ENCODE peak calls at places on chromosome 18, in eight cellular contexts. K is hepatocyte, R is A549, L is Panc1, J is testis, Y is fibroblast of lung, X is astrocyte of the spinal cord, F is tibial artery. W is an unnamed sample.

GRCh38 chr18:39360072-39360471 is 1794.5 kb upstream of the CELF4 start:
- DNase-seq in K (no peak), R (no peak), L (no peak), J (no peak), Y (no peak), X (no peak), F (no peak), W (no peak)

GRCh38 chr18:1917141-1917540 is 654.2 kb downstream of the METTL4 start:
- DNase-seq in K (no peak), R (no peak), L (no peak), J (no peak), Y (no peak), X (no peak), F (no peak), W (no peak)

GRCh38 chr18:44936485-44936884 is 255.8 kb downstream of the SETBP1 start:
- DNase-seq in K (no peak), R (no peak), L (no peak), J (peak; percentile 25), Y (no peak), X (no peak), F (no peak), W (no peak)

GRCh38 chr18:22314406-22314805 is 103.3 kb downstream of the CTAGE1 start:
- DNase-seq in K (peak; percentile 57), R (no peak), L (no peak), J (no peak), Y (peak; percentile 94), X (peak; percentile 85), F (no peak), W (peak; percentile 80)

GRCh38 chr18:22032392-22032961 is 136.9 kb upstream of the GATA6 start:
- DNase-seq in K (peak; percentile 85), R (peak; percentile 81), L (peak; percentile 88), J (no peak), Y (peak; percentile 40), X (peak; percentile 93), F (no peak), W (peak; percentile 98)

GRCh38 chr18:70368903-70369302 is 80.1 kb downstream of the SOCS6 start:
- DNase-seq in K (no peak), R (no peak), L (no peak), J (no peak), Y (no peak), X (no peak), F (no peak), W (peak; percentile 58)

GRCh38 chr18:22433960-22434359 is 16.2 kb upstream of the CTAGE1 start:
- DNase-seq in K (no peak), R (no peak), L (no peak), J (no peak), Y (peak; percentile 37), X (peak; percentile 44), F (no peak), W (peak; percentile 55)

GRCh38 chr18:43692291-43692690 is 415.0 kb upstream of the SYT4 start:
- DNase-seq in K (no peak), R (no peak), L (no peak), J (no peak), Y (peak; percentile 39), X (peak; percentile 76), F (no peak), W (no peak)

GRCh38 chr18:23822590-23823385 is 133.5 kb downstream of the LAMA3 start:
- DNase-seq in K (no peak), R (no peak), L (no peak), J (no peak), Y (no peak), X (peak; percentile 54), F (no peak), W (peak; percentile 64)

GRCh38 chr18:36828157-36828629 is 609 bp downstream of the TPGS2 start:
- DNase-seq in K (peak; percentile 55), R (no peak), L (no peak), J (peak; percentile 58), Y (peak; percentile 50), X (peak; percentile 59), F (peak; percentile 25), W (peak; percentile 60)

GRCh38 chr18:27250471-27250870 is 65.4 kb upstream of the CHST9 start:
- DNase-seq in K (no peak), R (no peak), L (no peak), J (no peak), Y (no peak), X (no peak), F (no peak), W (no peak)

GRCh38 chr18:267688-268552 is at the start of gene THOC1:
- DNase-seq in K (peak; percentile 97), R (peak; percentile 70), L (peak; percentile 42), J (peak; percentile 97), Y (peak; percentile 90), X (peak; percentile 94), F (peak; percentile 91), W (peak; percentile 96)

GRCh38 chr18:63867368-63867767 is 20.1 kb upstream of the SERPINB2 start:
- DNase-seq in K (no peak), R (no peak), L (no peak), J (no peak), Y (no peak), X (no peak), F (no peak), W (peak; percentile 86)

GRCh38 chr18:50982802-50983179 is 15.0 kb downstream of the ELAC1 start:
- DNase-seq in K (no peak), R (no peak), L (no peak), J (no peak), Y (peak; percentile 46), X (peak; percentile 25), F (no peak), W (no peak)

GRCh38 chr18:33839452-33840225 is 261.6 kb downstream of the ASXL3 start:
- DNase-seq in K (peak; percentile 77), R (peak; percentile 1), L (no peak), J (no peak), Y (peak; percentile 79), X (peak; percentile 78), F (no peak), W (peak; percentile 70)

GRCh38 chr18:24027156-24027555 is 12.6 kb downstream of the TTC39C start:
- DNase-seq in K (no peak), R (no peak), L (no peak), J (no peak), Y (peak; percentile 98), X (peak; percentile 78), F (peak; percentile 52), W (peak; percentile 93)

GRCh38 chr18:64271264-64271663 is 122.4 kb upstream of the LINC00305 start:
- DNase-seq in K (no peak), R (no peak), L (no peak), J (no peak), Y (no peak), X (no peak), F (no peak), W (no peak)

GRCh38 chr18:13811993-13812392 is 12.0 kb upstream of the MC5R start:
- DNase-seq in K (no peak), R (peak; percentile 29), L (no peak), J (no peak), Y (no peak), X (no peak), F (no peak), W (peak; percentile 10)
- TF ChIP-seq CTCF in K (no peak), R (no peak), L (peak; percentile 48), J (no peak), Y (no peak), X (no peak), F (no peak), W (peak; percentile 20)

GRCh38 chr18:48800877-48801727 is 149.7 kb downstream of the SMAD7 start:
- DNase-seq in K (no peak), R (no peak), L (no peak), J (peak; percentile 9), Y (peak; percentile 42), X (no peak), F (peak; percentile 22), W (no peak)

GRCh38 chr18:48800479-48800876 is 150.3 kb downstream of the SMAD7 start:
- DNase-seq in K (no peak), R (no peak), L (no peak), J (peak; percentile 3), Y (no peak), X (no peak), F (peak; percentile 18), W (no peak)

GRCh38 chr18:48803518-48803917 is 147.2 kb downstream of the SMAD7 start:
- DNase-seq in K (no peak), R (no peak), L (no peak), J (peak; percentile 39), Y (no peak), X (no peak), F (peak; percentile 5), W (no peak)

GRCh38 chr18:48802543-48803428 is 148.0 kb downstream of the SMAD7 start:
- DNase-seq in K (peak; percentile 47), R (no peak), L (no peak), J (peak; percentile 26), Y (no peak), X (no peak), F (peak; percentile 30), W (no peak)

DNA sequence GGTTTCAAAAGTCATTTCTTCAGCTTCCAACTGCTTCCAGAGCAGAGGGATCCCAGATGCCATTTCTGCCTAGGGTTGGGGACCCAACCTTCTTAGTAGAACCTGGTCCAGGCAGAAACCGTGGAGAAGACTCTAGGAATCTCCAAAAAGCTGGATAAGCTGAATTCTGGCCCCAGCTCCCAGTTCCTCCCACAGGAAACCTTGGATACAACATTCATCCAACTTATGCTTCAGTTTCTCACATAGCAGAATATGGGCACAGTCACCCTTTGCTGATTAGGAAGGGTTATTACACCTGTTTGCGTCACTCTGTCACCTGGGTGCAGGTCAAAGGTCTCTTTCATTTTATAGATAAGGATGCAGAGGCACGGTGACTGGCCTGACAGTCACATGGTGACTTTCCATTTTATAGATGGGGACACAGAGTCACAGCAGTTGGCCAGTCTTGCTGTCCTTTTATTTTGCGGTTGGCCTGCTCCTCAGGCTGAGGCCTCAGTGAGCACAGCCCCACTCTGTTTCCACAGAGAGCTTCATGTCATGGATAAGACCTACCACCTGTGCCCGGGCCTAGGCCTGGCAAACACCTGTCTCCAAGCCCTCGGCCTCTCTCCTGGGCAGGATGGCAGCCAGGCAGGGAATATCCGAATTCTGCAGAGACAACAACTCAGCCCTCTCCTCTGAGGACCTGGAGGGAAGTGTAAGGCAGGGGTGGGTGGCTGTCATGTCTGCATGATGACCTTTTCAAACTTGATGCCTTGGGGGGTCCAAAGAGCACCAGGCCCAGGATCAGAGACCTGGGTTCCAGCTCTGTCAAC is 148.8 kb downstream of the SMAD7 start:
- DNase-seq in K (peak; percentile 75), R (no peak), L (no peak), J (no peak), Y (no peak), X (no peak), F (peak; percentile 15), W (no peak)
- H3K4me3 ChIP-seq in K (no peak overlapping the region), R (no peak overlapping the region), L (no peak overlapping the region), J (no peak overlapping the region), Y (no peak overlapping the region), X (no peak overlapping the region), F (no peak overlapping the region), W (no peak overlapping the region)

GRCh38 chr18:9683418-9684396 is 24.4 kb upstream of the RAB31 start:
- DNase-seq in K (no peak), R (no peak), L (no peak), J (peak; percentile 68), Y (peak; percentile 77), X (peak; percentile 79), F (peak; percentile 67), W (peak; percentile 70)
- TF ChIP-seq CTCF in K (peak; percentile 42), R (peak; percentile 59), L (peak; percentile 72), J (no peak), Y (peak; percentile 51), X (peak; percentile 70), F (peak; percentile 49), W (peak; percentile 48)

DNA sequence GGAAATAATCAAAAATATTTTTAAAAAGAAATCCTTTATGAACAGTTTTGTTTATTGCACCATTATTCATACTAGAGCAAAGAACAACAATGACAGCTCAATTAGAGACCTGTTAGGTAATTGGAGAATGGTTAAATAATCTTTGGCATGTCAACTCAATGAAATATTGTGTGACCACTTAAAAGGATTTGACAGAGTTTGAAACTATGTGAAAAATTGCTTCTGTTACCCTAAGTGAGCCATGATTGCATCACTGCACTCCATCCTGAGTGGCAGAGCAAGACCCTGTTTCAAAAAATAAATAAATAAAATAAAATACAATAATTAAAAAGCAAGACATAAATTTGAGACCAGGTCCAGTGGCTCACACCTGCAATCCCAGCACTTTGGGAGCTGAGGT is 66.1 kb upstream of the ATP8B1 start:
- DNase-seq in K (no peak), R (no peak), L (no peak), J (no peak), Y (peak; percentile 19), X (no peak), F (no peak), W (no peak)
- H3K4me3 ChIP-seq in K (no peak overlapping the region), R (no peak overlapping the region), L (no peak overlapping the region), J (no peak overlapping the region), Y (no peak overlapping the region), X (no peak overlapping the region), F (no peak overlapping the region), W (no peak overlapping the region)